ENCODE peak calls at places on chromosomes 5 and 9, in four cellular contexts. J, V, O and Y are unnamed samples.

GRCh38 chr5:82922086-82922734 is 155.0 kb downstream of the TMEM167A start:
- DNase-seq in O (no peak), V (no peak), J (no peak), Y (no peak)

GRCh38 chr5:58987193-58987592 is 404.3 kb downstream of the RAB3C start:
- DNase-seq in V (no peak), O (no peak), J (no peak), Y (peak; percentile 13)

GRCh38 chr9:105341784-105342183 is 97.3 kb downstream of the SLC44A1 start:
- DNase-seq in V (no peak), J (no peak), O (peak; percentile 33), Y (no peak)

GRCh38 chr5:163755505-163755904 is 250.1 kb downstream of the MAT2B start:
- DNase-seq in J (no peak), O (no peak), V (no peak), Y (no peak)

GRCh38 chr9:134213508-134214394 is 49.4 kb upstream of the RNU6ATAC start:
- DNase-seq in O (no peak), V (no peak), J (no peak), Y (no peak)

GRCh38 chr5:149732500-149733128 is 2.5 kb downstream of the PPARGC1B start:
- DNase-seq in O (no peak), J (no peak), V (no peak), Y (no peak)

GRCh38 chr5:58456486-58456885 is 3.4 kb downstream of the PLK2 start:
- DNase-seq in V (no peak), J (no peak), O (no peak), Y (no peak)

GRCh38 chr9:38294561-38294960 is 97.9 kb upstream of the ALDH1B1 start:
- DNase-seq in V (no peak), J (no peak), O (no peak), Y (no peak)

GRCh38 chr5:116733995-116734716 is 159.5 kb upstream of the SEMA6A start:
- DNase-seq in V (peak; percentile 15), J (no peak), O (no peak), Y (no peak)

GRCh38 chr5:171969288-171969880 is 37.1 kb downstream of the FBXW11 start:
- DNase-seq in O (no peak), J (no peak), V (no peak), Y (no peak)

GRCh38 chr9:110875275-110875674 is 163.0 kb downstream of the LPAR1 start:
- DNase-seq in J (no peak), V (no peak), O (no peak), Y (no peak)

GRCh38 chr5:135225856-135226560 is 173.0 kb downstream of the MACROH2A1 start:
- DNase-seq in J (no peak), V (no peak), O (no peak), Y (no peak)

GRCh38 chr5:15933481-15934207 is 245.9 kb downstream of the MARCHF11 start:
- DNase-seq in O (peak; percentile 15), V (no peak), J (no peak), Y (no peak)

GRCh38 chr5:6743161-6743560 is 29.9 kb downstream of the TENT4A start:
- DNase-seq in O (no peak), J (no peak), V (peak; percentile 76), Y (no peak)

GRCh38 chr5:63963080-63963735 is 963 bp upstream of the HTR1A start:
- DNase-seq in O (peak; percentile 83), J (peak; percentile 18), V (peak; percentile 78), Y (peak; percentile 57)

GRCh38 chr9:136525841-136526499 is 19.9 kb downstream of the NOTCH1 start:
- DNase-seq in J (no peak), V (no peak), O (no peak), Y (no peak)

GRCh38 chr9:101028346-101029299 is at the start of gene PLPPR1:
- DNase-seq in V (peak; percentile 69), J (no peak), O (peak; percentile 50), Y (peak; percentile 32)

GRCh38 chr5:92944903-92945629 is 636.0 kb downstream of the NR2F1-AS1 start:
- DNase-seq in J (peak; percentile 47), V (no peak), O (peak; percentile 89), Y (no peak)

GRCh38 chr9:112091805-112092204 is 83.3 kb downstream of the SUSD1 start:
- DNase-seq in V (peak; percentile 52), J (no peak), O (peak; percentile 52), Y (no peak)

GRCh38 chr9:79185866-79186265 is 385.9 kb upstream of the TLE4 start:
- DNase-seq in O (peak; percentile 83), V (no peak), J (no peak), Y (no peak)

GRCh38 chr5:149221326-149221725 is 50.3 kb upstream of the AFAP1L1 start:
- DNase-seq in V (no peak), O (peak; percentile 69), J (peak; percentile 49), Y (no peak)

GRCh38 chr5:125176005-125176390 is 429.6 kb upstream of the ZNF608 start:
- DNase-seq in O (no peak), J (no peak), V (no peak), Y (no peak)

GRCh38 chr5:170691623-170692022 is 91.9 kb upstream of the GABRP start:
- DNase-seq in O (no peak), J (no peak), V (peak; percentile 1), Y (no peak)

GRCh38 chr5:65952259-65952658 is 25.9 kb downstream of the ERBIN start:
- DNase-seq in V (no peak), J (no peak), O (no peak), Y (no peak)

GRCh38 chr5:179238628-179238970 is 106.7 kb downstream of the ADAMTS2 start:
- DNase-seq in O (no peak), J (no peak), V (no peak), Y (no peak)

GRCh38 chr5:111697215-111697614 is 59.8 kb downstream of the NREP start:
- DNase-seq in V (peak; percentile 41), O (peak; percentile 39), J (no peak), Y (peak; percentile 28)

GRCh38 chr9:77834898-77835505 is 186.9 kb upstream of the GNA14 start:
- DNase-seq in J (no peak), V (no peak), O (no peak), Y (no peak)

GRCh38 chr9:76415731-76416130 is 21.5 kb upstream of the RFK start:
- DNase-seq in O (peak; percentile 79), J (no peak), V (no peak), Y (no peak)

GRCh38 chr5:110625376-110625999 is 101.0 kb downstream of the TMEM232 start:
- DNase-seq in O (peak; percentile 60), V (peak; percentile 70), J (no peak), Y (peak; percentile 15)

GRCh38 chr9:105860526-105860925 is 166.2 kb downstream of the TMEM38B start:
- DNase-seq in O (no peak), J (no peak), V (no peak), Y (no peak)

GRCh38 chr5:137994556-137994955 is 38.3 kb downstream of the FAM13B start:
- DNase-seq in V (peak; percentile 35), O (no peak), J (no peak), Y (no peak)

GRCh38 chr9:5790923-5791322 is 42.0 kb downstream of the ERMP1 start:
- DNase-seq in J (no peak), V (peak; percentile 7), O (no peak), Y (no peak)

GRCh38 chr5:108743344-108743743 is 4.4 kb upstream of the FER start:
- DNase-seq in J (no peak), O (peak; percentile 82), V (peak; percentile 18), Y (no peak)

GRCh38 chr5:31864015-31864414 is 225.1 kb downstream of the PDZD2 start:
- DNase-seq in O (no peak), J (no peak), V (no peak), Y (no peak)

GRCh38 chr5:126680215-126680817 is 79.6 kb downstream of the PHAX start:
- DNase-seq in O (peak; percentile 19), V (peak; percentile 87), J (no peak), Y (no peak)

GRCh38 chr9:103798620-103799019 is 295.5 kb upstream of the SMC2 start:
- DNase-seq in J (no peak), O (peak; percentile 62), V (no peak), Y (peak; percentile 83)

GRCh38 chr5:139392678-139393496 is 2.0 kb downstream of the PROB1 start:
- DNase-seq in O (peak; percentile 48), J (no peak), V (peak; percentile 88), Y (peak; percentile 81)
- TF ChIP-seq CTCF in O (peak; percentile 42), J (peak; percentile 58), V (peak; percentile 74), Y (peak; percentile 95)

GRCh38 chr9:114266969-114267368 is 55.9 kb upstream of the ORM1 start:
- DNase-seq in O (peak; percentile 59), J (no peak), V (no peak), Y (no peak)

GRCh38 chr9:114264806-114265550 is 57.9 kb upstream of the ORM1 start:
- DNase-seq in O (no peak), V (no peak), J (no peak), Y (no peak)

GRCh38 chr9:114261987-114262386 is 60.9 kb upstream of the ORM1 start:
- DNase-seq in V (no peak), J (no peak), O (no peak), Y (no peak)

GRCh38 chr9:114261026-114261425 is 61.9 kb upstream of the ORM1 start:
- DNase-seq in V (no peak), J (no peak), O (no peak), Y (no peak)

GRCh38 chr9:114263853-114264510 is 58.9 kb upstream of the ORM1 start:
- DNase-seq in V (no peak), J (no peak), O (no peak), Y (no peak)
- TF ChIP-seq CTCF in V (peak; percentile 27), J (peak; percentile 51), O (no peak), Y (peak; percentile 20)

GRCh38 chr5:61603211-61603908 is 271.3 kb downstream of the ZSWIM6 start:
- DNase-seq in O (no peak), V (no peak), J (no peak), Y (no peak)
- TF ChIP-seq CTCF in O (peak; percentile 3), V (peak; percentile 15), J (no peak), Y (no peak)

DNA sequence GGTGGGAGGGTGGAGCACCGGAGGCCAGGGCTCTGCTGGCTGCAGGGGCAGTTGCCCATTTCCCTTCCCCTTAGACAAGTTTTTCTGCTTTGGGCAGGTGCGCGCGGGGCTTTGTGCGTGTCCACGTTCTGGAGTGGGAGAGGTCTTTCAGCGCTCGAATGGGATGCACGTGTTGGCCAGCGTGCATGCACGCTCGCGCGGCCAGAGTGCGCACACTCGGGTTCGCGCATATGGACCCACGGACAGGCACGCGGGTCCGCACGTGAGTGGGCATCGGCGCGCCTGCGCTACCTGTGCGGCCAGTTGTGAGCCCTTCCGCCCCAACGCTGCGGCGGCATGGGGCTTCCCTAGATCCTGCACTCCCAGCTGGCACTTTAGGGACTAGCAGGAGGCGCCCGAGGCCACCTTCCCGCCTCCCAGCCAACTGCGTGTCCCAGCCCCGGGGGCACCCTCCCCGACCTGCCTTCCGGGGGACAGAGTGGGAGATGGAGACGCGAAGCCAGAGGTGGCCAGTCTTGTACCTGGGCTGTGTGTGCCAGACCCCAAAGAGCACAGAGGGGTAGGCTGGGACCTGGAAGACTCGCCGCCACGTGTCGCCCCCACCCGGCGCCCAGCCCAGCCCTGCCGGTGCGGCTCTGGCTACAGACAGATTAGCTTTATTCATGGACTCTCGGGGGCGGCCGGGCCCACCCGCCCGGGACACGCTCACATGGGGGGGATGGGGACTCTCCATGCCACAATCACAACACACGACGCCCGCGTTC is 9.8 kb upstream of the GPRIN1 start:
- DNase-seq in V (no peak), O (no peak), J (no peak), Y (no peak)
- TF ChIP-seq CTCF in V (no peak), O (no peak), J (no peak), Y (no peak)

GRCh38 chr5:41524174-41524573 is 13.8 kb upstream of the PLCXD3 start:
- DNase-seq in J (no peak), O (peak; percentile 24), V (peak; percentile 60), Y (no peak)
- TF ChIP-seq CTCF in J (no peak), O (peak; percentile 30), V (peak; percentile 64), Y (peak; percentile 7)